ENCODE peak calls at places on chromosomes 4 and X, in four cellular contexts. One of them, this sample, is unnamed. For H3K4me1, the result is how much of the 10 kb centered on the place peaks cover.

GRCh38 chrX:2464677-2465166 is 36.1 kb downstream of the DHRSX start:
- DNase-seq in mucosa of descending colon: no peak
- DNase-seq in suprapubic skin: no peak
- DNase-seq in breast epithelium: no peak
- DNase-seq in this sample: no peak

GRCh38 chr4:15317246-15317645 is 110.6 kb upstream of the C1QTNF7 start:
- DNase-seq in mucosa of descending colon: no peak
- DNase-seq in suprapubic skin: no peak
- DNase-seq in breast epithelium: no peak
- DNase-seq in this sample: no peak

GRCh38 chr4:30717208-30718020 is 2.8 kb upstream of the PCDH7 start:
- DNase-seq in mucosa of descending colon: peak
- DNase-seq in suprapubic skin: no peak
- DNase-seq in breast epithelium: no peak
- DNase-seq in this sample: no peak

GRCh38 chrX:69361286-69361926 is 142.7 kb upstream of the NALF2 start:
- DNase-seq in mucosa of descending colon: no peak
- DNase-seq in suprapubic skin: no peak
- DNase-seq in breast epithelium: no peak
- DNase-seq in this sample: no peak

GRCh38 chr4:173332021-173332487 is 2.1 kb downstream of the HMGB2 start:
- DNase-seq in mucosa of descending colon: no peak
- DNase-seq in suprapubic skin: no peak
- DNase-seq in breast epithelium: no peak
- DNase-seq in this sample: no peak

GRCh38 chrX:44227981-44228380 is 115.5 kb downstream of the EFHC2 start:
- DNase-seq in mucosa of descending colon: no peak
- DNase-seq in suprapubic skin: no peak
- DNase-seq in breast epithelium: no peak
- DNase-seq in this sample: no peak

GRCh38 chr4:145881991-145882390 is 56.6 kb downstream of the ZNF827 start:
- DNase-seq in mucosa of descending colon: peak
- DNase-seq in suprapubic skin: peak
- DNase-seq in breast epithelium: peak
- DNase-seq in this sample: no peak

GRCh38 chr4:155569960-155570515 is 96.6 kb upstream of the GUCY1A1 start:
- DNase-seq in mucosa of descending colon: no peak
- DNase-seq in suprapubic skin: no peak
- DNase-seq in breast epithelium: no peak
- DNase-seq in this sample: no peak

GRCh38 chrX:132837971-132838370 is 120.5 kb downstream of the HS6ST2 start:
- DNase-seq in mucosa of descending colon: peak
- DNase-seq in suprapubic skin: no peak
- DNase-seq in breast epithelium: no peak
- DNase-seq in this sample: no peak

GRCh38 chr4:19194672-19195071 is 1057.0 kb upstream of the SLIT2 start:
- DNase-seq in mucosa of descending colon: no peak
- DNase-seq in suprapubic skin: no peak
- DNase-seq in breast epithelium: no peak
- DNase-seq in this sample: no peak

GRCh38 chr4:82136161-82136801 is 237.5 kb downstream of the HNRNPD start:
- DNase-seq in mucosa of descending colon: no peak
- DNase-seq in suprapubic skin: no peak
- DNase-seq in breast epithelium: no peak
- DNase-seq in this sample: no peak

GRCh38 chrX:68685722-68686683 is 38.5 kb downstream of the STARD8 start:
- DNase-seq in mucosa of descending colon: no peak
- DNase-seq in suprapubic skin: no peak
- DNase-seq in breast epithelium: no peak
- DNase-seq in this sample: no peak

GRCh38 chr4:11889099-11889498 is 460.4 kb upstream of the HS3ST1 start:
- DNase-seq in mucosa of descending colon: no peak
- DNase-seq in suprapubic skin: no peak
- DNase-seq in breast epithelium: no peak
- DNase-seq in this sample: no peak

GRCh38 chr4:118814054-118814453 is 21.9 kb downstream of the SEC24D start:
- DNase-seq in mucosa of descending colon: no peak
- DNase-seq in suprapubic skin: no peak
- DNase-seq in breast epithelium: no peak
- DNase-seq in this sample: no peak

GRCh38 chrX:25158635-25159034 is 142.9 kb upstream of the ARX start:
- DNase-seq in mucosa of descending colon: no peak
- DNase-seq in suprapubic skin: no peak
- DNase-seq in breast epithelium: no peak
- DNase-seq in this sample: no peak

GRCh38 chr4:140012688-140013087 is 141.3 kb downstream of the MAML3 start:
- DNase-seq in mucosa of descending colon: no peak
- DNase-seq in suprapubic skin: no peak
- DNase-seq in breast epithelium: no peak
- DNase-seq in this sample: no peak
- TF ChIP-seq CTCF in mucosa of descending colon: peak
- TF ChIP-seq CTCF in suprapubic skin: peak
- TF ChIP-seq CTCF in breast epithelium: peak
- TF ChIP-seq CTCF in this sample: peak

DNA sequence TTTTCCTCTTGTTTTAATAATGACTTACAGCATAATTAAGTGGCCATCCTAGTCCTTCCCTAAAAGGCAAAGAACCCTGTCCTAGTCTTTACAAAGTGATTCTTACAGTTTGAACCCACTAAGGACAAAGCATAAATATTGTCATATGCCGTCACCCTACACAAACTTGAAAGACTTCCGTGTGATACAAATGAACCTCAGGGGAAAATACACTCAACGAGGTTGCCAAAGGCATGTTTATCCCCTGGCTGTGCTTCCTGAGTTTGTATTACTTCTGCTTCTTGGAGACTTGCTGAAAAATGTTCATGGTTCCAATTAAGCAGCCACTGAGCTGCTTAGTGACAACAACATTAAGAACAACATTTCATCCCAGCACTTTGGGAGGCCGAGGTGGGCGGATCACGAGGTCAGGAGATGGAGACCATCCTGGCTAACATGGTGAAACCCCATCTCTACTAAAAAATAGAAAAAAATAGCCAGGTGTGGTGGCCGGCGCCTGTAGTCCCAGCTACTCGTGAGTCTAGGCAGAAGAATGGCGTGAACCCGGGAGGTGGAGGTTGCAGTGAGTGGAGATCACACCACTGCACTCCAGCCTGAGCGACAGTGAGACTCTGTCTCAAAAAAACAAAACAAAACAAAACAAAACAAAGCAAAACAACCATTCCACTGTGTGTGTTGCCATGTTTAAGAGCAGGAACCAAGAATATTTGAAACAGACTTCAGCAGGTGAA is 16.2 kb downstream of the RASSF6 start:
- DNase-seq in mucosa of descending colon: no peak
- DNase-seq in suprapubic skin: no peak
- DNase-seq in breast epithelium: no peak
- DNase-seq in this sample: no peak
- H3K4me1 ChIP-seq in mucosa of descending colon: under half
- H3K4me1 ChIP-seq in suprapubic skin: under half
- H3K4me1 ChIP-seq in breast epithelium: under half
- H3K4me1 ChIP-seq in this sample: under half

DNA sequence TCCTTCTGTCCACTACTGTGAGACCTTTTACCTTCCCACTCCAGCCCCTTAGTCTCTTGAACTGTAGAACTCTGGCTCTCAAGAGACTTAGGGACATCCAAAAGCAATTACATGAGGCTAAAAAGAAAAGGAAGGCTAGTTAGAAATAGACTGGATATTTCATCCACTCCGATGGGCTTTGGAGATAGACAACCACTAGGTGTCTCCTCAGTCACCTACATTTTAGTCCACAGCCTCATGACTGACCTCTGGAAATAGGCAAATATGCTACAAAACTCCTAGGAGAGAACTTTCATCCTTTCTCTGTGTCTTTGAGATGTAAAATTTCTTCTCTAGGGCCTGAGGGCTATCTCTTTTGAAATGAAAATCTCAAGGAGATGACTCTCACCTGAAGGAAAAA is 45.1 kb upstream of the LAMP2 start:
- DNase-seq in mucosa of descending colon: no peak
- DNase-seq in suprapubic skin: no peak
- DNase-seq in breast epithelium: no peak
- DNase-seq in this sample: no peak
- TF ChIP-seq CTCF in mucosa of descending colon: no peak
- TF ChIP-seq CTCF in suprapubic skin: no peak
- TF ChIP-seq CTCF in breast epithelium: no peak
- TF ChIP-seq CTCF in this sample: no peak

GRCh38 chrX:130080791-130081367 is 29.4 kb downstream of the ELF4 start:
- DNase-seq in mucosa of descending colon: no peak
- DNase-seq in suprapubic skin: no peak
- DNase-seq in breast epithelium: no peak
- DNase-seq in this sample: no peak
- H3K4me1 ChIP-seq in mucosa of descending colon: under half
- H3K4me1 ChIP-seq in suprapubic skin: under half
- H3K4me1 ChIP-seq in breast epithelium: under half
- H3K4me1 ChIP-seq in this sample: under half

GRCh38 chr4:139299536-139299935 is 1.8 kb upstream of the NAA15 start:
- DNase-seq in mucosa of descending colon: no peak
- DNase-seq in suprapubic skin: no peak
- DNase-seq in breast epithelium: no peak
- DNase-seq in this sample: no peak

GRCh38 chr4:139300431-139301142 is 718 bp upstream of the NAA15 start:
- DNase-seq in mucosa of descending colon: no peak
- DNase-seq in suprapubic skin: no peak
- DNase-seq in breast epithelium: no peak
- DNase-seq in this sample: no peak

GRCh38 chr4:139301143-139301820 is at the start of gene NAA15:
- DNase-seq in mucosa of descending colon: peak
- DNase-seq in suprapubic skin: peak
- DNase-seq in breast epithelium: peak
- DNase-seq in this sample: peak

GRCh38 chr4:139304920-139305319 is 2.6 kb upstream of the NDUFC1 start:
- DNase-seq in mucosa of descending colon: no peak
- DNase-seq in suprapubic skin: no peak
- DNase-seq in breast epithelium: no peak
- DNase-seq in this sample: no peak

DNA sequence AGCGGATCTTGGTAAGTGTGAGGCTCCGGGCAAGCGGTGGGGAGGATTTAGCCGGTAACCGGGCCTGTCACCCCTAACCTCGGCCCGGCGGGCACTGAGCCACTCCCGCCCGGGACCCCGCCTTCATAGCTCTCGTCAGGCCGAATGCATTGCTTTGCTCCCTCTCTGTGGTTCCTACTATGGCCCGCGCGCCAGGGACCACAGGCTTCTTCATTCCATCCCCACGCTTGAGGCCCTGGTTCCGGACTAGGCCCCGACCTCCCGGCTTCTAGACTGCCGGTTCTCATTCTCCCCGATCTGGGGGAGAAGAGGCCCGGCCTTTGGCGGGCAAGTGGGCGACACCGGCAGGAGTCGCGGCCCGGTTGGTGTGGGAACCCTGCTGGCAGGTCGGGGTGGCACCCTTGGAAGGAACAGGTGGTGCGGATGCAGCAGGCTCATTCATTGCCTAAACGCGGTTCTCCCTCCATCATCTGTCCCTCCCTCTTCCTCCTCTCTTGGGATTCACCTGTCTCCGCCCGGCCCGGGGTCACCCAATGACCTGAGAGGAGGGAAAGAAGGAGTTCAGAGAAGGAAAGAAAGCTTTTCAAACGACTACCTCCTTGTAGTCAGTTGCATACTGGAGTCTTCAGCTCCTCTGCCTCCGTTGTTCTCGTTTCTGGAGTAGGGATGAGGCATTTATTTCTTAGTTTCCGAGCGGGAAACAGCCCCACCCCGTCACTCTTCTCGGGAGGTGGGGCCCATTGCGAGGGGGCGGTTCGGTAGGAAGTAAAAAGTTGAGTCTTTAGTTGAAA is at the start of gene NDUFC1:
- DNase-seq in mucosa of descending colon: peak
- DNase-seq in suprapubic skin: peak
- DNase-seq in breast epithelium: peak
- DNase-seq in this sample: no peak
- TF ChIP-seq CTCF in mucosa of descending colon: no peak
- TF ChIP-seq CTCF in suprapubic skin: no peak
- TF ChIP-seq CTCF in breast epithelium: peak
- TF ChIP-seq CTCF in this sample: peak

DNA sequence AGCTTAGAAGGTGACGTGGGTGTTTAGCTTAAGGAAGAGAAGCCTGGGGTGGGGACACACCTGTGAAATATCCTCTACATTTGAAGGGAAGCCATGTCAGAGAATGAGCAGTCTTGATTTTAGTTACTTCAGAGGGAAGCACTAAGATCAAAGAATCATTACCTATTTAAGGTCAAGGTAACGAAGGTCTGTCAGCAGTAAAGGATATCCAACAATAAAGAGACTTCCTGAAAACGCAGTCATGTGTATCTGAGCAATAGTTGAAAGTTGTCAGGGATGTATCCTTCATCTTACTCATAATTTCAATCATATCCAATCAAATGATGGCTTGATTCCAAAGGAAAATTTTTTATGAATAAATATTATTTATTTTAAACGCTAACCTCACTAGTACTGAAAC is 33.5 kb downstream of the IGFBP7 start:
- DNase-seq in mucosa of descending colon: no peak
- DNase-seq in suprapubic skin: no peak
- DNase-seq in breast epithelium: no peak
- DNase-seq in this sample: no peak
- H3K4me1 ChIP-seq in mucosa of descending colon: under half
- H3K4me1 ChIP-seq in suprapubic skin: under half
- H3K4me1 ChIP-seq in breast epithelium: under half
- H3K4me1 ChIP-seq in this sample: half or more